ENCODE peak calls at places on chromosome 19, in seven cellular contexts. Z, E, L, I, J, H and G are unnamed samples.

GRCh38 chr19:50749490-50749889 is 20.8 kb upstream of the GPR32 start:
- DNase-seq in Z (no peak), E (no peak), L (no peak), I (no peak), J (no peak), H (no peak), G (no peak)

GRCh38 chr19:42280761-42281174 is 11.7 kb downstream of the CIC start:
- DNase-seq in Z (peak), E (no peak), L (no peak), I (no peak), J (no peak), H (no peak), G (peak)

GRCh38 chr19:11239377-11240000 is at the start of gene ANGPTL8:
- DNase-seq in Z (no peak), E (no peak), L (no peak), I (no peak), J (no peak), H (no peak), G (no peak)

GRCh38 chr19:55178781-55179569 is 1.1 kb downstream of the SYT5 start:
- DNase-seq in Z (peak), E (peak), L (peak), I (peak), J (peak), H (peak), G (peak)

GRCh38 chr19:3722443-3723109 is 14.4 kb downstream of the TJP3 start:
- DNase-seq in Z (no peak), E (no peak), L (peak), I (no peak), J (no peak), H (peak), G (no peak)

GRCh38 chr19:19650331-19650730 is 6.9 kb upstream of the GMIP start:
- DNase-seq in Z (no peak), E (no peak), L (no peak), I (no peak), J (no peak), H (no peak), G (no peak)

GRCh38 chr19:45159971-45160324 is 834 bp downstream of the NKPD1 start:
- DNase-seq in Z (no peak), E (no peak), L (no peak), I (no peak), J (no peak), H (no peak), G (no peak)

GRCh38 chr19:10068205-10068604 is 17.9 kb upstream of the SHFL start:
- DNase-seq in Z (no peak), E (no peak), L (no peak), I (no peak), J (no peak), H (no peak), G (no peak)

GRCh38 chr19:8336072-8336569 is 6.9 kb downstream of the KANK3 start:
- DNase-seq in Z (no peak), E (no peak), L (no peak), I (no peak), J (no peak), H (no peak), G (no peak)